ENCODE peak calls at places on chromosomes 6 and 20, in five cellular contexts. Q is bronchial epithelial cell, P is heart left ventricle, T is kidney, S is fibroblast of mammary gland. A is an unnamed sample.

GRCh38 chr6:22248513-22249308 is 48.1 kb downstream of the PRL start:
- DNase-seq in Q (peak; percentile 70), P (no peak), T (no peak), S (peak; percentile 87), A (no peak)

GRCh38 chr20:13341737-13342393 is 120.8 kb downstream of the ISM1 start:
- DNase-seq in Q (no peak), P (no peak), T (no peak), S (no peak), A (no peak)

GRCh38 chr6:1235825-1236224 is 76.1 kb upstream of the FOXQ1 start:
- DNase-seq in Q (no peak), P (no peak), T (no peak), S (no peak), A (no peak)

GRCh38 chr20:36848078-36848660 is 27.8 kb upstream of the TLDC2 start:
- DNase-seq in Q (no peak), P (peak; percentile 82), T (peak; percentile 83), S (peak; percentile 96), A (peak; percentile 80)

GRCh38 chr6:106547961-106548453 is 81.3 kb downstream of the RTN4IP1 start:
- DNase-seq in Q (peak; percentile 98), P (no peak), T (no peak), S (peak; percentile 88), A (no peak)

GRCh38 chr6:50353603-50354002 is 303.9 kb upstream of the DEFB112 start:
- DNase-seq in Q (no peak), P (no peak), T (no peak), S (no peak), A (no peak)

GRCh38 chr20:60395993-60396392 is 437.8 kb downstream of the CDH26 start:
- DNase-seq in Q (no peak), P (no peak), T (no peak), S (no peak), A (no peak)

GRCh38 chr6:22526753-22527152 is 42.6 kb upstream of the HDGFL1 start:
- DNase-seq in Q (no peak), P (no peak), T (no peak), S (no peak), A (no peak)

GRCh38 chr20:4026093-4026601 is 10.8 kb upstream of the RNF24 start:
- DNase-seq in Q (no peak), P (no peak), T (no peak), S (peak; percentile 94), A (peak; percentile 39)

GRCh38 chr20:20603339-20603990 is 109.0 kb downstream of the RALGAPA2 start:
- DNase-seq in Q (peak; percentile 100), P (no peak), T (no peak), S (no peak), A (no peak)

GRCh38 chr6:101879782-101880181 is 486.3 kb downstream of the GRIK2 start:
- DNase-seq in Q (no peak), P (no peak), T (no peak), S (no peak), A (no peak)

GRCh38 chr6:90997076-90997475 is 410.2 kb upstream of the MAP3K7 start:
- DNase-seq in Q (no peak), P (no peak), T (no peak), S (no peak), A (no peak)

GRCh38 chr6:120735641-120736040 is 598.6 kb downstream of the TBC1D32 start:
- DNase-seq in Q (peak; percentile 89), P (no peak), T (no peak), S (no peak), A (no peak)

GRCh38 chr20:13312300-13312699 is 91.2 kb downstream of the ISM1 start:
- DNase-seq in Q (peak; percentile 83), P (no peak), T (no peak), S (no peak), A (no peak)

GRCh38 chr6:2275892-2276242 is 30.5 kb upstream of the GMDS start:
- DNase-seq in Q (no peak), P (no peak), T (no peak), S (no peak), A (no peak)

GRCh38 chr20:11387189-11387754 is 530.4 kb upstream of the BTBD3 start:
- DNase-seq in Q (peak; percentile 98), P (no peak), T (no peak), S (peak; percentile 93), A (no peak)

GRCh38 chr6:2296781-2297180 is 51.4 kb upstream of the GMDS start:
- DNase-seq in Q (no peak), P (no peak), T (no peak), S (no peak), A (no peak)

GRCh38 chr6:119669228-119669627 is 319.7 kb upstream of the MAN1A1 start:
- DNase-seq in Q (peak; percentile 1), P (no peak), T (no peak), S (peak; percentile 17), A (no peak)

DNA sequence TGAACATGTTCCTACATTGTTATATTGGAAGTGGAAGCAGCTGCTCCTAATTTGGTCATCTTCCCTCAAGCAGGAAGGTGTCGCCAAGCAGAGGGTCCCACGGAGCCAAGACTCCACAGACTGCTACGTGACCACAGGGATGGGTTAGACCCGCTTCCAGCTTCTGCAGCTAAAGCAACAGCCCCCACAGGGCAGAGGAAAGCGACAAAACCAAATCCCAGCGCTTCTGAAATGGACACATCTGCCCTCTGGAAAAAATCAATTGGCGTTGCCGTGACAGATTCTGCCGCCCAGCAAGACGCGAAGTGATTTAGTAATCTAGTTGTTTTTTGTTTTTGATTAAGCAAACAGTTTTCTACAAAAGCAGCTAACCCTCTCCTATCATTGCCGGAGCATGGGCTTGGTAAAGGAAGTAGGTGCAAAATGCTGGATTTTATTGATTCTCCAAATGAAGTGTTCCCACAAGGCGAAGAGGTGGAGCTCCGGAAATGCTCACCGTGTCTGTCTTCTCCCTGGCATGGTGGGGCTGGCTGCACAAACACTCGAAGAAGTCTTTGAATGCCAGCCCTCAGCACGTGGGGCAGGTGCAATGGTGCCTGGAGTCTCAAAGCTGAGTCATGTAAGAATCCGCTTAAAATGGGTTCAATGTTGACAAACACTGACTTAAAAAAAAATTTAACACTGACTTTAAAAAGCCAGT is 79.4 kb upstream of the FRMD1 start:
- DNase-seq in Q (no peak), P (no peak), T (no peak), S (no peak), A (no peak)
- H3K4me3 ChIP-seq in Q (no peak overlapping the region), P (no peak overlapping the region), T (no peak overlapping the region), S (no peak overlapping the region), A (no peak overlapping the region)

DNA sequence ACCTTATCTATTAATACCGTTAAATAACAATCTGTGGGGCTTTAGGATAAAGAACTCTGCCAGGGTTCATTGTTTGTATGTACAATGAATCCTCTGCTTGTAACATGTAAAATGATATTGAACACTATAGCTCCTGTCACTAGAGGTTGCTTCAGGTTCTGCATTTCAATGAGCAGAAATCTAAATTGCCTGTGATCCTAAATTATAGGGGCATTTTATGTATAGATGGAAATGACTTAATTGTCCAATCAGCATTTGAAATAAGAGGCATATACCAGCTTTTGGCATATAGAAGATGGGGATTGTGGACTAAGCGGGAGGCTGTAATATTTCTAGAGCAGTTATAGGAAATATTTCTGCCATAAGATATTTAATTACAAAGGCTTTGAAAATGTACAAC is 2.0 kb downstream of the NCOA3 start:
- DNase-seq in Q (no peak), P (no peak), T (no peak), S (no peak), A (no peak)
- H3K4me3 ChIP-seq in Q (peak overlapping the region; percentile 92), P (no peak overlapping the region), T (no peak overlapping the region), S (peak overlapping the region; percentile 92), A (no peak overlapping the region)

GRCh38 chr20:7853493-7853892 is 86.8 kb downstream of the HAO1 start:
- DNase-seq in Q (peak; percentile 69), P (no peak), T (no peak), S (peak; percentile 63), A (no peak)
- H3K4me3 ChIP-seq in Q (no peak overlapping the region), P (no peak overlapping the region), T (no peak overlapping the region), S (no peak overlapping the region), A (no peak overlapping the region)

DNA sequence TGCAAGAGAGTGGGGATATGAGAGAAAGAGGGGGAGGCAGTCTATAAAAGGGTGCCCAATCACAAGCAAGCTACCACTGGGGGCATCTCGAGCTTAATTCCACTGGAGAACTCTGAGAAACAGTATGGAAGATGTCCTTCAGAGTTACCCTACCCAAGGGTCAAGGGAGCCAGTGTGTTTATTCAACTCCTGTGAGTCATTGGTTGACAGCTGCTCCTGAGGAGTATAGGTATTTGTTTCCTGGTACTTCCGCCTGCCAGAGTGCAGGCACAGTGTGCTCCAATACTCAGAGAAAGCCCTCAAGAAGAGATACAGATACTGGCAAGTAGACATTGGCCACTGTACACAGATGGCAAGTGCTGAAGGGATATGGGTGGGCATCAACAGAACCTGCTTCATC is 49.5 kb downstream of the ARHGAP40 start:
- DNase-seq in Q (peak; percentile 35), P (no peak), T (no peak), S (no peak), A (no peak)
- H3K4me3 ChIP-seq in Q (no peak overlapping the region), P (no peak overlapping the region), T (no peak overlapping the region), S (no peak overlapping the region), A (no peak overlapping the region)

A was measured in uterus.